ENCODE peak calls at places on chromosome 22, in six cellular contexts. G is Calu3, C is A172, X is RKO, I is ascending aorta, S is BJ. H is an unnamed sample.

GRCh38 chr22:17891427-17892167 is 117.3 kb upstream of the BID start:
- DNase-seq in X (no peak), G (no peak), I (no peak), C (no peak), S (no peak), H (no peak)

GRCh38 chr22:46619830-46620501 is at the start of gene GRAMD4:
- DNase-seq in C (no peak), G (no peak), X (no peak), S (no peak), I (no peak), H (no peak)

GRCh38 chr22:44096736-44097135 is 72.6 kb downstream of the PARVB start:
- DNase-seq in S (no peak), I (no peak), X (no peak), G (no peak), C (no peak), H (no peak)

GRCh38 chr22:19122752-19123492 is 710 bp upstream of the DGCR2 start:
- DNase-seq in C (no peak), X (no peak), I (no peak), G (peak), S (no peak), H (no peak)

GRCh38 chr22:23305321-23305910 is 125.1 kb downstream of the BCR start:
- DNase-seq in X (peak), G (no peak), S (no peak), C (peak), I (no peak), H (no peak)

GRCh38 chr22:32788884-32789624 is 12.5 kb upstream of the TIMP3 start:
- DNase-seq in G (peak), S (no peak), X (no peak), I (no peak), C (no peak), H (no peak)

GRCh38 chr22:41305646-41306045 is 4.3 kb downstream of the ZC3H7B start:
- DNase-seq in S (no peak), C (peak), X (peak), I (no peak), G (no peak), H (no peak)

GRCh38 chr22:29700949-29701927 is 18.6 kb upstream of the CABP7 start:
- DNase-seq in C (peak), I (no peak), S (no peak), G (peak), X (peak), H (no peak)

GRCh38 chr22:50222508-50222907 is 21.7 kb downstream of the SELENOO start:
- DNase-seq in C (no peak), I (no peak), X (no peak), S (no peak), G (no peak), H (no peak)

GRCh38 chr22:50059185-50059880 is 1.2 kb upstream of the TTLL8 start:
- DNase-seq in I (no peak), X (peak), S (peak), C (no peak), G (no peak), H (no peak)

GRCh38 chr22:36077261-36077660 is 48.6 kb upstream of the RBFOX2 start:
- DNase-seq in X (no peak), S (no peak), G (no peak), C (no peak), I (no peak), H (no peak)

GRCh38 chr22:38034278-38034882 is 22.8 kb upstream of the PICK1 start:
- DNase-seq in G (peak), S (peak), C (peak), I (no peak), X (peak), H (peak)

GRCh38 chr22:46661221-46661851 is 41.1 kb downstream of the GRAMD4 start:
- DNase-seq in S (no peak), G (peak), I (no peak), X (peak), C (peak), H (no peak)

GRCh38 chr22:26588749-26589366 is 1.1 kb downstream of the TPST2 start:
- DNase-seq in I (no peak), X (no peak), G (no peak), S (no peak), C (no peak), H (no peak)

GRCh38 chr22:24703101-24703500 is 71.4 kb downstream of the PIWIL3 start:
- DNase-seq in X (no peak), G (no peak), C (no peak), S (no peak), I (no peak), H (no peak)

GRCh38 chr22:17237031-17237668 is 17.9 kb upstream of the ADA2 start:
- DNase-seq in G (no peak), I (no peak), X (no peak), C (no peak), S (no peak), H (peak)

GRCh38 chr22:45150139-45150538 is 13.6 kb upstream of the NUP50 start:
- DNase-seq in C (no peak), G (no peak), S (no peak), I (no peak), X (no peak), H (no peak)

GRCh38 chr22:17906978-17907730 is 117.2 kb downstream of the MICAL3 start:
- DNase-seq in X (no peak), I (no peak), G (no peak), C (no peak), S (no peak), H (no peak)

GRCh38 chr22:50071432-50072166 is 13.5 kb upstream of the TTLL8 start:
- DNase-seq in C (peak), I (no peak), G (no peak), S (no peak), X (no peak), H (no peak)

GRCh38 chr22:31329029-31329428 is 17.1 kb downstream of the PATZ1 start:
- DNase-seq in X (no peak), I (no peak), S (no peak), G (no peak), C (peak), H (no peak)

GRCh38 chr22:20946080-20946986 is 20.7 kb upstream of the AIFM3 start:
- DNase-seq in I (no peak), C (peak), X (peak), S (no peak), G (no peak), H (no peak)

GRCh38 chr22:28594784-28595324 is 84.8 kb downstream of the TTC28 start:
- DNase-seq in I (no peak), S (peak), G (no peak), X (peak), C (peak), H (no peak)

GRCh38 chr22:48780597-48781277 is 1046.9 kb downstream of the BRD1 start:
- DNase-seq in C (no peak), G (no peak), I (no peak), S (no peak), X (no peak), H (no peak)

GRCh38 chr22:45720875-45721378 is 49.3 kb downstream of the ATXN10 start:
- DNase-seq in S (no peak), X (no peak), I (no peak), C (no peak), G (no peak), H (no peak)

GRCh38 chr22:37951305-37951704 is 2.1 kb downstream of the C22orf23 start:
- DNase-seq in I (no peak), X (no peak), C (no peak), S (no peak), G (no peak), H (no peak)

GRCh38 chr22:42702675-42703074 is 18.0 kb downstream of the A4GALT start:
- DNase-seq in I (no peak), G (no peak), X (no peak), S (no peak), C (no peak), H (no peak)

H was measured in GM06990.